ENCODE peak calls at places on chromosomes 13 and 19, in nine cellular contexts. E is hepatocyte, H is HCT116, J is PC-3, L is OCI-LY7, N is neural progenitor cell, M is SK-N-SH, U is GM23248, R is GM23338. D is an unnamed sample.
A peak's percentile ranks its signal among the peaks of the same experiment; 100 is the strongest.

GRCh38 chr13:58704953-58705352 is 1073.4 kb downstream of the PCDH17 start:
- DNase-seq in M (no peak), U (no peak), H (no peak), R (no peak), L (no peak), E (no peak), J (no peak), N (no peak), D (no peak)

GRCh38 chr13:112807653-112808376 is 118.0 kb downstream of the ATP11A start:
- DNase-seq in J (no peak), N (no peak), E (no peak), H (no peak), R (no peak), M (no peak), L (no peak), U (no peak), D (no peak)

GRCh38 chr19:19224852-19225494 is 13.2 kb downstream of the NCAN start:
- DNase-seq in L (no peak), E (peak; percentile 84), R (peak; percentile 96), U (peak; percentile 74), J (peak; percentile 67), H (peak; percentile 85), M (no peak), N (peak; percentile 91), D (peak; percentile 56)

GRCh38 chr13:102651392-102651791 is 43.5 kb downstream of the METTL21C start:
- DNase-seq in H (no peak), R (no peak), M (no peak), U (peak; percentile 54), L (no peak), E (peak; percentile 7), J (peak; percentile 59), N (no peak), D (no peak)

GRCh38 chr19:15280915-15281683 is 48.9 kb upstream of the EPHX3 start:
- DNase-seq in M (peak; percentile 70), E (peak; percentile 81), L (no peak), N (peak; percentile 96), R (no peak), J (peak; percentile 23), H (no peak), U (peak; percentile 95), D (no peak)

GRCh38 chr13:32309812-32310706 is 5.1 kb downstream of the ZAR1L start:
- DNase-seq in M (peak; percentile 47), U (peak; percentile 73), L (peak; percentile 67), R (peak; percentile 74), H (peak; percentile 54), E (peak; percentile 74), N (peak; percentile 63), J (peak; percentile 65), D (peak; percentile 51)

GRCh38 chr13:33512880-33513554 is 227.5 kb upstream of the STARD13 start:
- DNase-seq in E (no peak), N (no peak), M (no peak), J (no peak), R (no peak), U (peak; percentile 30), H (no peak), L (no peak), D (no peak)

GRCh38 chr19:13441810-13442512 is 64.3 kb downstream of the CACNA1A start:
- DNase-seq in R (peak; percentile 94), M (no peak), E (peak; percentile 75), J (peak; percentile 80), N (peak; percentile 91), H (no peak), U (peak; percentile 60), L (peak; percentile 40), D (peak; percentile 49)

GRCh38 chr13:24459234-24459633 is 53.3 kb downstream of the PARP4 start:
- DNase-seq in M (no peak), H (no peak), U (peak; percentile 88), E (no peak), R (no peak), N (no peak), L (no peak), J (no peak), D (peak; percentile 62)

GRCh38 chr19:48632692-48633147 is 4.5 kb downstream of the DBP start:
- DNase-seq in J (no peak), N (no peak), E (peak; percentile 16), M (no peak), L (no peak), U (peak; percentile 71), R (no peak), H (no peak), D (peak; percentile 41)

GRCh38 chr19:48634424-48635262 is 2.5 kb downstream of the DBP start:
- DNase-seq in L (peak; percentile 97), M (peak; percentile 90), R (peak; percentile 99), J (peak; percentile 91), U (peak; percentile 99), N (peak; percentile 96), E (peak; percentile 98), H (peak; percentile 94), D (peak; percentile 97)

GRCh38 chr19:48635263-48635965 is 1.8 kb downstream of the DBP start:
- DNase-seq in U (peak; percentile 75), M (peak; percentile 89), E (peak; percentile 90), N (peak; percentile 90), R (peak; percentile 79), L (peak; percentile 86), J (peak; percentile 54), H (no peak), D (peak; percentile 73)

GRCh38 chr19:48634036-48634342 is 3.2 kb downstream of the DBP start:
- DNase-seq in M (no peak), N (no peak), U (no peak), R (no peak), E (no peak), J (no peak), L (no peak), H (no peak), D (no peak)

GRCh38 chr19:48633148-48634035 is 3.8 kb downstream of the DBP start:
- DNase-seq in U (peak; percentile 52), M (no peak), R (no peak), H (no peak), J (no peak), L (no peak), E (peak; percentile 54), N (no peak), D (no peak)
- H3K4me1 ChIP-seq in U (peaks cover 36% of the 10 kb centered on the region), M (peaks cover 33% of the 10 kb centered on the region), R (peaks cover 24% of the 10 kb centered on the region), H (peaks cover 79% of the 10 kb centered on the region), J (peaks cover 24% of the 10 kb centered on the region), L (peaks cover 37% of the 10 kb centered on the region), E (peaks cover 37% of the 10 kb centered on the region), N (peaks cover 24% of the 10 kb centered on the region), D (peaks cover 28% of the 10 kb centered on the region)

DNA sequence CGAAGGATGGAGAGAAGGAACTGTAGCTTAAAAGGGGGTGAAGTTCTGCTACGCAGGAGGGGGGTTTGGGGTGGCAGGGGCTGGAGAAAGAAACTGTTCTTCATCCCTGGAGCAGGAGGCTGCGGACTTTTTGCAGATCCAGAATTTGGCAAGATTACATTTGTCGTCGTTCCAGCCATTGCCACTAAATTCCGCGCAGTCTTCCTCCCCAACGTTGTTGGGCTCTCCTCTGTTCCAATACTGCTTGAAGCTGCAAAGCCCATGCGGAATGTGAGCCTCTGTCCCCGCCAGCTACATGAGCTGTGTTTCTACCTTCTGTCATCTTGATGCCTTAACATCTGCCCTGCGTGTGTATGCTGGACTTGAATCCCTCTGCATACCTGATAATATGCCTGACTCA is 4.3 kb downstream of the CD209 start:
- DNase-seq in E (no peak), U (no peak), J (no peak), H (no peak), R (no peak), N (no peak), L (no peak), M (no peak), D (no peak)
- TF ChIP-seq EZH2phosphoT487 in E (no peak), U (no peak), J (no peak), H (no peak), R (no peak), N (no peak), L (no peak), M (no peak), D (no peak)

GRCh38 chr19:3375221-3376088 is 9.1 kb downstream of the NFIC start:
- DNase-seq in H (no peak), N (no peak), M (peak; percentile 90), R (no peak), L (no peak), E (no peak), U (peak; percentile 63), J (no peak), D (no peak)
- H3K4me1 ChIP-seq in H (peaks cover 48% of the 10 kb centered on the region), N (no peaks in the 10 kb centered on the region), M (peaks cover 30% of the 10 kb centered on the region), R (peaks cover 4% of the 10 kb centered on the region), L (no peaks in the 10 kb centered on the region), E (peaks cover 6% of the 10 kb centered on the region), U (peaks cover 29% of the 10 kb centered on the region), J (no peaks in the 10 kb centered on the region), D (no peaks in the 10 kb centered on the region)

GRCh38 chr19:53906211-53907192 is 2.6 kb upstream of the CACNG7 start:
- DNase-seq in J (peak; percentile 39), H (no peak), N (peak; percentile 71), R (peak; percentile 81), L (peak; percentile 33), M (peak; percentile 85), U (peak; percentile 45), E (peak; percentile 56), D (no peak)
- TF ChIP-seq EZH2phosphoT487 in J (no peak), H (no peak), N (peak; percentile 36), R (no peak), L (no peak), M (no peak), U (no peak), E (peak; percentile 66), D (no peak)

DNA sequence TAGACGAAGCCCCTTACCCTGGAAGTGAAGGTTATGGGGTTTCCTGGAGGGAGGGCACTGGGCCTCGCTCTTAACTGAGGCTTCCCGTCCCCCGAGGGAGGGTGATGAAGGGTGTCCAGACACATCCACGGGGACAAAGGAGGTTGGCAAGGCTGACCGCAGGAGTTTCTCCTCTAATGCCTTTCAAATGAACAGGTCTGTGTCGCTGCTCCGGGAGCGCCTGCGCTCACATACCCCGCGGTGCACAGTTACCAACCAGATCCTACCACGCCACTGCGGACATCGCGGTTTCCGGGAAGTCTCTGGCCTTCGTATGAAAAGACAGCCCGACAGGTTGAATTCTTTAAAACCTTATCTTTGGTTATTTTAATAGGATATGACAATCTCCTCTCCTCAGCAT is 41.3 kb downstream of the IRS2 start:
- DNase-seq in H (no peak), M (no peak), J (no peak), R (no peak), L (no peak), U (no peak), N (no peak), E (no peak), D (no peak)
- H3K4me1 ChIP-seq in H (peaks cover 9% of the 10 kb centered on the region), M (peaks cover 45% of the 10 kb centered on the region), J (peaks cover 21% of the 10 kb centered on the region), R (peaks cover 5% of the 10 kb centered on the region), L (no peaks in the 10 kb centered on the region), U (no peaks in the 10 kb centered on the region), N (peaks cover 13% of the 10 kb centered on the region), E (peaks cover 10% of the 10 kb centered on the region), D (peaks cover 10% of the 10 kb centered on the region)

DNA sequence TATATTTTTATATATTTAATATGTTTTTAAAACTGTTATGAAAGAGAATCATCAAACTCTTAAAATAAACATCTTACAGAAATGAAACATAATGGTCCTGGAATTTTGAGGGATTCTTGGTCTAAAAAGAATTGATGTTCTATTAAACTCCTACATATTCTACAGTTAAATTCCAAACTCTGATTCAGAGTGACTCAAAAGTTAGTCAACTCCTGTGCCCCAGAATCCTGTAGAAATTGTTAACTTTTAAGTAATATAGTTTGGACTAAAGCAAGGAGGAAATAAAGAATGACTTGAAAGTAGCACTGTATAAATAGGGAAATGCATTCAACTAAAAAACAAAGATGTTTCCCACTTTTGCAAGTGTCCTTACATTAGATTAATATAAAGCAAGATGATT is 47.7 kb downstream of the FNDC3A start:
- DNase-seq in U (peak; percentile 87), L (no peak), H (peak; percentile 2), N (no peak), M (no peak), E (no peak), R (no peak), J (peak; percentile 83), D (no peak)
- TF ChIP-seq EZH2phosphoT487 in U (no peak), L (no peak), H (no peak), N (no peak), M (no peak), E (no peak), R (no peak), J (no peak), D (no peak)